ENCODE peak calls at places on chromosomes 7 and 10, in six cellular contexts. W, G, S, J, X and K are unnamed samples.

GRCh38 chr10:16795410-16796073 is 21.7 kb downstream of the RSU1 start:
- DNase-seq in J (no peak), S (no peak), W (no peak), G (no peak), X (no peak), K (no peak)

GRCh38 chr10:132397036-132397541 is at the start of gene PWWP2B:
- DNase-seq in G (no peak), X (peak; percentile 76), J (peak; percentile 83), W (no peak), S (peak; percentile 43), K (no peak)

GRCh38 chr10:21517134-21517982 is 8.1 kb downstream of the SKIDA1 start:
- DNase-seq in S (peak; percentile 61), W (no peak), G (no peak), X (peak; percentile 82), J (peak; percentile 55), K (no peak)

GRCh38 chr7:1968397-1969111 is 264.2 kb downstream of the MAD1L1 start:
- DNase-seq in X (no peak), J (no peak), S (no peak), W (no peak), G (no peak), K (no peak)

GRCh38 chr7:112770051-112770450 is 20.1 kb downstream of the TMEM168 start:
- DNase-seq in S (no peak), W (no peak), J (no peak), G (no peak), X (no peak), K (peak; percentile 35)

GRCh38 chr10:122476034-122476695 is 14.8 kb downstream of the HTRA1 start:
- DNase-seq in S (no peak), J (no peak), W (no peak), G (no peak), X (no peak), K (no peak)

GRCh38 chr10:103772096-103772845 is 83.1 kb downstream of the SH3PXD2A start:
- DNase-seq in S (peak; percentile 87), W (peak; percentile 69), J (peak; percentile 89), G (peak; percentile 99), X (peak; percentile 99), K (peak; percentile 75)

GRCh38 chr10:99234067-99234738 is 1.4 kb downstream of the HPSE2 start:
- DNase-seq in S (peak; percentile 52), J (peak; percentile 60), G (no peak), W (peak; percentile 14), X (peak; percentile 84), K (peak; percentile 15)

GRCh38 chr10:93541402-93542357 is 24.8 kb upstream of the FFAR4 start:
- DNase-seq in J (peak; percentile 79), W (peak; percentile 27), G (no peak), X (peak; percentile 84), S (peak; percentile 62), K (no peak)

GRCh38 chr10:45399113-45399512 is 25.1 kb downstream of the ALOX5 start:
- DNase-seq in W (no peak), X (no peak), S (no peak), J (no peak), G (no peak), K (no peak)

GRCh38 chr7:1511829-1512422 is 7.7 kb upstream of the INTS1 start:
- DNase-seq in W (no peak), X (no peak), S (no peak), G (no peak), J (no peak), K (no peak)

GRCh38 chr10:11207276-11207809 is 189.7 kb downstream of the CELF2 start:
- DNase-seq in J (no peak), S (no peak), X (no peak), G (no peak), W (no peak), K (no peak)

GRCh38 chr10:44975487-44976331 is 2.9 kb downstream of the DEPP1 start:
- DNase-seq in S (peak; percentile 92), W (peak; percentile 37), X (peak; percentile 38), G (no peak), J (no peak), K (no peak)

GRCh38 chr7:78734626-78735025 is 718.8 kb downstream of the MAGI2 start:
- DNase-seq in X (peak; percentile 10), J (no peak), W (no peak), G (no peak), S (no peak), K (no peak)

GRCh38 chr7:154484406-154484805 is 432.2 kb downstream of the DPP6 start:
- DNase-seq in G (no peak), X (no peak), S (no peak), J (no peak), W (no peak), K (no peak)

GRCh38 chr10:84829121-84829520 is 500.7 kb downstream of the CCSER2 start:
- DNase-seq in W (peak; percentile 35), X (no peak), J (no peak), S (no peak), G (no peak), K (no peak)

GRCh38 chr7:66050990-66051424 is 24.6 kb upstream of the ASL start:
- DNase-seq in J (no peak), W (peak; percentile 72), X (peak; percentile 99), G (peak; percentile 84), S (peak; percentile 99), K (peak; percentile 58)

DNA sequence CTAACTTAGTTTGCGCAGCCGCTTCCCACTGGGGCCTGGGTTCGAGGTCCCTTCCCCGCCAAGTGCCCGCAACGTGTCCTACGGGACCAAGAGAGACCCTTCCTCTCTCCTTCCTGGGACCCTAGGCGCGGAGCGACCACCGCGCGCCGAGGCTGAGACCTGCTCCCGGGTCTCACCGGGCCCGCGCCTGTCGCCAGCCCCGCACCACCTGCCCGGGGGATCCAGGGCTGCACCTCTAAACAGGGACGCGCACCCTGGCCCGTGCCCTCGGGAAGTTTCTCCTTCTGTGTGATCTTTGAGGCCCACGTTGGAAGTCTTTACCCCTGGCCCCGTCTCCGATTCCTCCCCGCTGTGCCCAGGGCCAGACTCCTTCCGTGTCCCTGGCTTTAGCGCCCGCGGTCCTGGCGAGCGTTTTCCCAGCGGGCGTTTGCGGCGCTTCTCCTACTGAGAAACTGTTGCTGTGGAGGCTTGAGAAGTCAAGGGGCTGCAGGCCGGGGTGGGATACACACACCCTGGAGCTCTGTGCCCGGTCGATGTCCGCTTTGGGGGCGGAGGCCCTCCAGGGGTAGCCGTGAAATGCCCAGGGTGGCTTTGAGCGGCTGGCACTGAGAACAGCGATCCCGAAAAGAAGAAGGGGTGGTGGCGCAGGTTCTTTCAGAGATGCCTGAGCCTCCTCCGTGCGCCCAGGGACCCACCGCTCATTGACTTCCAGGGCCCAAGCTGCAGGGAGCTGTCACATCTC is 575 bp downstream of the PLPP4 start:
- DNase-seq in X (no peak), G (no peak), S (no peak), J (no peak), W (no peak), K (no peak)
- H3K4me3 ChIP-seq in X (peak overlapping the region; percentile 47), G (no peak overlapping the region), S (peak overlapping the region; percentile 46), J (no peak overlapping the region), W (peak overlapping the region; percentile 72), K (peak overlapping the region; percentile 57)

GRCh38 chr10:102676916-102677315 is 32.6 kb downstream of the TRIM8 start:
- DNase-seq in X (no peak), J (no peak), W (no peak), S (no peak), G (no peak), K (no peak)
- TF ChIP-seq CTCF in X (no peak), J (no peak), W (no peak), S (no peak), G (no peak), K (no peak)

GRCh38 chr10:97582169-97582568 is 2.0 kb upstream of the HOGA1 start:
- DNase-seq in W (no peak), X (no peak), J (no peak), S (no peak), G (no peak), K (no peak)

GRCh38 chr10:97584798-97585438 is 729 bp downstream of the HOGA1 start:
- DNase-seq in J (no peak), G (no peak), W (no peak), X (no peak), S (no peak), K (no peak)

GRCh38 chr10:97583476-97583875 is 713 bp upstream of the HOGA1 start:
- DNase-seq in G (no peak), X (no peak), J (no peak), S (no peak), W (no peak), K (no peak)

GRCh38 chr10:97585439-97585811 is 1.2 kb downstream of the HOGA1 start:
- DNase-seq in J (no peak), G (no peak), S (no peak), X (no peak), W (no peak), K (no peak)

GRCh38 chr10:97584060-97584797 is at the start of gene HOGA1:
- DNase-seq in X (peak; percentile 63), W (peak; percentile 15), J (peak; percentile 32), S (peak; percentile 72), G (no peak), K (peak; percentile 31)
- H3K4me3 ChIP-seq in X (no peak within 1 kb of the TSS), W (no peak within 1 kb of the TSS), J (no peak within 1 kb of the TSS), S (no peak within 1 kb of the TSS), G (no peak within 1 kb of the TSS), K (no peak within 1 kb of the TSS)

GRCh38 chr7:150824379-150825177 is 24.0 kb downstream of the TMEM176A start:
- DNase-seq in S (no peak), G (no peak), J (no peak), X (no peak), W (no peak), K (no peak)
- TF ChIP-seq CTCF in S (no peak), G (no peak), J (no peak), X (no peak), W (no peak), K (no peak)